ENCODE peak calls at places on chromosome 1, in six cellular contexts. One of them, this sample, is unnamed.

GRCh38 chr1:6358757-6359567 is 34.6 kb downstream of the ACOT7 start:
- DNase-seq in endothelial cell: peak
- DNase-seq in IMR-90: peak
- DNase-seq in heart left ventricle: peak
- DNase-seq in cardiac muscle cell: peak
- DNase-seq in suprapubic skin: no peak
- DNase-seq in this sample: peak

GRCh38 chr1:32782086-32782485 is 35.1 kb downstream of the YARS1 start:
- DNase-seq in endothelial cell: no peak
- DNase-seq in IMR-90: no peak
- DNase-seq in heart left ventricle: no peak
- DNase-seq in cardiac muscle cell: no peak
- DNase-seq in suprapubic skin: no peak
- DNase-seq in this sample: no peak

GRCh38 chr1:247293047-247293446 is 37.2 kb downstream of the VN1R5 start:
- DNase-seq in endothelial cell: no peak
- DNase-seq in IMR-90: peak
- DNase-seq in heart left ventricle: no peak
- DNase-seq in cardiac muscle cell: peak
- DNase-seq in suprapubic skin: no peak
- DNase-seq in this sample: no peak

GRCh38 chr1:78070758-78071157 is 25.0 kb downstream of the GIPC2 start:
- DNase-seq in endothelial cell: no peak
- DNase-seq in IMR-90: peak
- DNase-seq in heart left ventricle: no peak
- DNase-seq in cardiac muscle cell: no peak
- DNase-seq in suprapubic skin: no peak
- DNase-seq in this sample: no peak

GRCh38 chr1:223029985-223030769 is 112.9 kb downstream of the TLR5 start:
- DNase-seq in endothelial cell: no peak
- DNase-seq in IMR-90: no peak
- DNase-seq in heart left ventricle: no peak
- DNase-seq in cardiac muscle cell: no peak
- DNase-seq in suprapubic skin: no peak
- DNase-seq in this sample: no peak

GRCh38 chr1:94552071-94552586 is 10.6 kb upstream of the F3 start:
- DNase-seq in endothelial cell: no peak
- DNase-seq in IMR-90: peak
- DNase-seq in heart left ventricle: no peak
- DNase-seq in cardiac muscle cell: no peak
- DNase-seq in suprapubic skin: no peak
- DNase-seq in this sample: no peak

GRCh38 chr1:180675586-180675985 is 43.8 kb downstream of the XPR1 start:
- DNase-seq in endothelial cell: no peak
- DNase-seq in IMR-90: peak
- DNase-seq in heart left ventricle: no peak
- DNase-seq in cardiac muscle cell: no peak
- DNase-seq in suprapubic skin: no peak
- DNase-seq in this sample: no peak

GRCh38 chr1:166197597-166197996 is 30.8 kb upstream of the FAM78B start:
- DNase-seq in endothelial cell: no peak
- DNase-seq in IMR-90: no peak
- DNase-seq in heart left ventricle: no peak
- DNase-seq in cardiac muscle cell: no peak
- DNase-seq in suprapubic skin: no peak
- DNase-seq in this sample: no peak

GRCh38 chr1:109623601-109624161 is 4.0 kb downstream of the AMPD2 start:
- DNase-seq in endothelial cell: no peak
- DNase-seq in IMR-90: no peak
- DNase-seq in heart left ventricle: no peak
- DNase-seq in cardiac muscle cell: no peak
- DNase-seq in suprapubic skin: no peak
- DNase-seq in this sample: peak

GRCh38 chr1:66750578-66750977 is 1.7 kb upstream of the DYNLT5 start:
- DNase-seq in endothelial cell: no peak
- DNase-seq in IMR-90: no peak
- DNase-seq in heart left ventricle: no peak
- DNase-seq in cardiac muscle cell: no peak
- DNase-seq in suprapubic skin: no peak
- DNase-seq in this sample: no peak

GRCh38 chr1:247056071-247056470 is 22.5 kb downstream of the ZNF670 start:
- DNase-seq in endothelial cell: no peak
- DNase-seq in IMR-90: no peak
- DNase-seq in heart left ventricle: no peak
- DNase-seq in cardiac muscle cell: no peak
- DNase-seq in suprapubic skin: no peak
- DNase-seq in this sample: no peak

GRCh38 chr1:80534606-80535360 is 1266.0 kb upstream of the ADGRL2 start:
- DNase-seq in endothelial cell: no peak
- DNase-seq in IMR-90: peak
- DNase-seq in heart left ventricle: no peak
- DNase-seq in cardiac muscle cell: no peak
- DNase-seq in suprapubic skin: no peak
- DNase-seq in this sample: no peak

GRCh38 chr1:176341656-176342055 is 121.3 kb upstream of the PAPPA2 start:
- DNase-seq in endothelial cell: no peak
- DNase-seq in IMR-90: no peak
- DNase-seq in heart left ventricle: no peak
- DNase-seq in cardiac muscle cell: no peak
- DNase-seq in suprapubic skin: no peak
- DNase-seq in this sample: no peak

GRCh38 chr1:19557609-19558051 is 72.3 kb upstream of the CAPZB start:
- DNase-seq in endothelial cell: no peak
- DNase-seq in IMR-90: peak
- DNase-seq in heart left ventricle: no peak
- DNase-seq in cardiac muscle cell: no peak
- DNase-seq in suprapubic skin: no peak
- DNase-seq in this sample: no peak

DNA sequence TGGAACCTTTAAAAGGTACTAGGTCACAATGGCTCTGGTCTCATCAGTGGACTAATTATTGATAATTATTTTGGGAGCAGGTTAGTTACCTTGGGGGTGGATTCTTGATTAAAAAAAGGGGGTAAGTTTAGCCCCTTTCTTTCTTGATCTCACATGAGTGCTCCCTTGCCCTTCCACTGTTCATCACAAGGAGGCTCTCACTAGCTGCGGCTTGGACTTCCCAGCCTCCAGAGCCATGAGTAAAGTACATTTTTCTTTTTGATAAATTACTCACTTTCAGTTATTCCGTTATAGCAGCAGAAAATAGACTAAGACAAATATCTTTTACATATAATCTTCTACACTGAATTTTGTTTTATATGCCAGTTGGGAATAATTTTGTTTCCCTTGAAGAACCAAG is 254.8 kb upstream of the DEPDC1 start:
- DNase-seq in endothelial cell: no peak
- DNase-seq in IMR-90: no peak
- DNase-seq in heart left ventricle: no peak
- DNase-seq in cardiac muscle cell: no peak
- DNase-seq in suprapubic skin: no peak
- DNase-seq in this sample: no peak
- TF ChIP-seq CTCF in endothelial cell: no peak
- TF ChIP-seq CTCF in IMR-90: no peak
- TF ChIP-seq CTCF in heart left ventricle: no peak
- TF ChIP-seq CTCF in cardiac muscle cell: peak
- TF ChIP-seq CTCF in suprapubic skin: no peak
- TF ChIP-seq CTCF in this sample: no peak

GRCh38 chr1:87478231-87478630 is 149.6 kb downstream of the LMO4 start:
- DNase-seq in endothelial cell: peak
- DNase-seq in IMR-90: peak
- DNase-seq in heart left ventricle: peak
- DNase-seq in cardiac muscle cell: peak
- DNase-seq in suprapubic skin: no peak
- DNase-seq in this sample: no peak
- TF ChIP-seq CTCF in endothelial cell: no peak
- TF ChIP-seq CTCF in IMR-90: no peak
- TF ChIP-seq CTCF in heart left ventricle: no peak
- TF ChIP-seq CTCF in cardiac muscle cell: peak
- TF ChIP-seq CTCF in suprapubic skin: no peak
- TF ChIP-seq CTCF in this sample: peak

GRCh38 chr1:237679687-237680086 is 211.0 kb downstream of the ZP4 start:
- DNase-seq in endothelial cell: no peak
- DNase-seq in IMR-90: no peak
- DNase-seq in heart left ventricle: no peak
- DNase-seq in cardiac muscle cell: no peak
- DNase-seq in suprapubic skin: no peak
- DNase-seq in this sample: no peak

GRCh38 chr1:237681210-237681609 is 209.5 kb downstream of the ZP4 start:
- DNase-seq in endothelial cell: no peak
- DNase-seq in IMR-90: peak
- DNase-seq in heart left ventricle: no peak
- DNase-seq in cardiac muscle cell: no peak
- DNase-seq in suprapubic skin: no peak
- DNase-seq in this sample: no peak

GRCh38 chr1:237672748-237673147 is 218.0 kb downstream of the ZP4 start:
- DNase-seq in endothelial cell: no peak
- DNase-seq in IMR-90: no peak
- DNase-seq in heart left ventricle: no peak
- DNase-seq in cardiac muscle cell: no peak
- DNase-seq in suprapubic skin: no peak
- DNase-seq in this sample: no peak

GRCh38 chr1:237677979-237678378 is 212.7 kb downstream of the ZP4 start:
- DNase-seq in endothelial cell: no peak
- DNase-seq in IMR-90: peak
- DNase-seq in heart left ventricle: no peak
- DNase-seq in cardiac muscle cell: no peak
- DNase-seq in suprapubic skin: no peak
- DNase-seq in this sample: no peak
- TF ChIP-seq CTCF in endothelial cell: no peak
- TF ChIP-seq CTCF in IMR-90: peak
- TF ChIP-seq CTCF in heart left ventricle: no peak
- TF ChIP-seq CTCF in cardiac muscle cell: peak
- TF ChIP-seq CTCF in suprapubic skin: no peak
- TF ChIP-seq CTCF in this sample: no peak

DNA sequence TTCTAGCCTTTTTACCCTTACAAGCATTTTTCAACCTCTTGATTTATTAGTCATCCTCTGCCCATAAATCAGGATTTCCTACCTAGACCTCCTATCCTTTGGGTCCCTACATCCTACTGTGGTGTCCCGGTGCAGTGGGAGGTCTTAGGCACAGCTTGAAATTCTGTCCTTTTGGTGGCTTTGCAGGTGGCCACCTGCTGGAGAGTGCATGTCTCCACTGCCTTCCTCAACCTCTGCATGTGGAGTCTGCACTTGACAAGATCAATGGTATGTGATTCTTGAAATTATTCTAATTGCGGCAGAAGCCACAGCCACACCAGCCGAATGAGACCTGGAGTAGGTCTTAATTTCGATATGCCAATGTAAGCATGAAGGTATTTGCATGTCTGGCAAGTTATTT is 11.4 kb upstream of the KCNA3 start:
- DNase-seq in endothelial cell: no peak
- DNase-seq in IMR-90: no peak
- DNase-seq in heart left ventricle: no peak
- DNase-seq in cardiac muscle cell: no peak
- DNase-seq in suprapubic skin: no peak
- DNase-seq in this sample: no peak
- TF ChIP-seq CTCF in endothelial cell: no peak
- TF ChIP-seq CTCF in IMR-90: no peak
- TF ChIP-seq CTCF in heart left ventricle: no peak
- TF ChIP-seq CTCF in cardiac muscle cell: no peak
- TF ChIP-seq CTCF in suprapubic skin: no peak
- TF ChIP-seq CTCF in this sample: peak

This sample was measured in GM10248.